ENCODE peak calls at places on chromosomes 4 and X, in seven cellular contexts. J is PC-3, F is endothelial cell, S is astrocyte of the spinal cord, H is mucosa of descending colon, O is neural crest cell, A is osteocyte. R is an unnamed sample.

GRCh38 chr4:48781968-48782367 is 1.9 kb upstream of the FRYL start:
- DNase-seq in J (no peak), S (no peak), F (no peak), O (no peak), H (no peak), A (no peak), R (no peak)

GRCh38 chrX:122582280-122582679 is 601.8 kb upstream of the GRIA3 start:
- DNase-seq in S (no peak), H (no peak), O (no peak), F (no peak), J (peak; percentile 50), A (no peak), R (peak; percentile 69)

GRCh38 chr4:154503598-154503997 is 12.0 kb upstream of the DCHS2 start:
- DNase-seq in F (no peak), S (peak; percentile 11), O (no peak), A (no peak), H (no peak), J (peak; percentile 60), R (peak; percentile 6)

GRCh38 chrX:16966745-16967144 is 20.3 kb downstream of the REPS2 start:
- DNase-seq in J (no peak), H (no peak), F (no peak), O (no peak), S (no peak), A (no peak), R (no peak)

GRCh38 chr4:41448935-41449334 is 89.0 kb upstream of the LIMCH1 start:
- DNase-seq in J (peak; percentile 41), F (no peak), S (no peak), O (no peak), H (peak; percentile 23), A (no peak), R (no peak)

GRCh38 chr4:184765473-184766346 is 31.8 kb upstream of the CENPU start:
- DNase-seq in H (no peak), S (no peak), J (no peak), O (no peak), A (no peak), F (no peak), R (no peak)

GRCh38 chrX:10619311-10620015 is 922 bp downstream of the MID1 start:
- DNase-seq in J (peak; percentile 22), O (no peak), A (no peak), H (peak; percentile 24), F (no peak), S (no peak), R (no peak)

GRCh38 chr4:98873059-98873458 is 55.9 kb downstream of the EIF4E start:
- DNase-seq in O (no peak), J (peak; percentile 13), F (no peak), H (no peak), A (no peak), S (peak; percentile 65), R (no peak)

GRCh38 chrX:70313503-70313902 is 23.6 kb downstream of the KIF4A start:
- DNase-seq in F (no peak), A (no peak), H (no peak), S (peak; percentile 50), J (peak; percentile 3), O (no peak), R (peak; percentile 20)

GRCh38 chrX:111095974-111096870 is at the start of gene PAK3:
- DNase-seq in O (peak; percentile 19), J (peak; percentile 65), A (no peak), F (peak; percentile 28), H (peak; percentile 14), S (peak; percentile 85), R (no peak)

GRCh38 chrX:16123222-16123786 is at the start of gene GRPR:
- DNase-seq in F (peak; percentile 66), J (peak; percentile 95), O (peak; percentile 80), A (peak; percentile 94), H (peak; percentile 84), S (peak; percentile 87), R (peak; percentile 84)

GRCh38 chrX:106300239-106300638 is 132.1 kb downstream of the PWWP3B start:
- DNase-seq in O (no peak), S (peak; percentile 59), F (no peak), H (no peak), A (no peak), J (peak; percentile 96), R (no peak)

GRCh38 chr4:26088433-26088928 is 174.5 kb downstream of the SMIM20 start:
- DNase-seq in F (no peak), O (no peak), A (no peak), S (peak; percentile 41), H (no peak), J (peak; percentile 93), R (peak; percentile 79)

GRCh38 chr4:186161138-186161537 is 30.2 kb upstream of the CYP4V2 start:
- DNase-seq in S (no peak), O (no peak), A (no peak), J (no peak), H (no peak), F (no peak), R (no peak)

GRCh38 chrX:148960060-148960459 is 459.6 kb downstream of the AFF2 start:
- DNase-seq in O (no peak), J (no peak), H (no peak), A (no peak), F (no peak), S (no peak), R (no peak)

GRCh38 chr4:57405359-57405758 is 295.2 kb upstream of the IGFBP7 start:
- DNase-seq in H (no peak), S (no peak), J (peak; percentile 98), F (no peak), O (no peak), A (no peak), R (peak; percentile 71)

GRCh38 chr4:174423257-174423944 is 98.9 kb downstream of the HPGD start:
- DNase-seq in F (no peak), S (peak; percentile 76), A (no peak), H (peak; percentile 51), J (peak; percentile 86), O (no peak), R (peak; percentile 23)

GRCh38 chr4:90727938-90728337 is 600.7 kb downstream of the CCSER1 start:
- DNase-seq in F (no peak), J (peak; percentile 88), H (no peak), O (no peak), A (no peak), S (peak; percentile 6), R (no peak)

GRCh38 chr4:13137400-13137799 is 346.7 kb downstream of the RAB28 start:
- DNase-seq in H (no peak), A (no peak), S (no peak), F (no peak), J (no peak), O (no peak), R (no peak)

GRCh38 chr4:113594231-113594556 is 167.3 kb downstream of the CAMK2D start:
- DNase-seq in H (no peak), O (no peak), S (no peak), J (no peak), A (no peak), F (no peak), R (no peak)

GRCh38 chr4:100016191-100016590 is 66.1 kb upstream of the H2AZ1 start:
- DNase-seq in A (no peak), H (no peak), J (peak; percentile 19), S (peak; percentile 8), O (no peak), F (no peak), R (peak; percentile 48)

GRCh38 chr4:26145212-26145611 is 175.6 kb upstream of the RBPJ start:
- DNase-seq in S (no peak), F (no peak), O (no peak), A (no peak), H (peak; percentile 34), J (peak; percentile 43), R (no peak)

GRCh38 chr4:6076391-6076790 is 58.2 kb upstream of the C4orf50 start:
- DNase-seq in S (no peak), H (no peak), J (peak; percentile 10), O (no peak), F (no peak), A (no peak), R (no peak)
- TF ChIP-seq CTCF in S (no peak), H (no peak), J (peak; percentile 51), O (peak; percentile 45), F (no peak), A (peak; percentile 8), R (no peak)

GRCh38 chrX:134712272-134712671 is 54.0 kb upstream of the PLAC1 start:
- DNase-seq in F (no peak), J (no peak), O (no peak), H (no peak), A (no peak), S (no peak), R (no peak)

GRCh38 chrX:134713618-134714107 is 55.4 kb upstream of the PLAC1 start:
- DNase-seq in J (no peak), S (no peak), H (no peak), A (no peak), F (no peak), O (no peak), R (no peak)

GRCh38 chrX:134715930-134716619 is 57.8 kb upstream of the PLAC1 start:
- DNase-seq in S (no peak), F (no peak), A (no peak), O (no peak), H (no peak), J (no peak), R (no peak)

GRCh38 chrX:134716620-134717012 is 58.3 kb upstream of the PLAC1 start:
- DNase-seq in H (no peak), S (no peak), J (no peak), O (no peak), A (no peak), F (no peak), R (no peak)

GRCh38 chrX:134714633-134715110 is 56.4 kb upstream of the PLAC1 start:
- DNase-seq in S (no peak), J (no peak), A (no peak), O (no peak), F (no peak), H (no peak), R (no peak)
- TF ChIP-seq CTCF in S (no peak), J (no peak), A (no peak), O (no peak), F (no peak), H (no peak), R (no peak)

GRCh38 chr4:183506389-183506735 is 1.5 kb downstream of the ING2 start:
- DNase-seq in S (no peak), A (no peak), O (no peak), H (no peak), F (no peak), J (no peak), R (no peak)

GRCh38 chr4:183505556-183506388 is 914 bp downstream of the ING2 start:
- DNase-seq in H (peak; percentile 92), A (peak; percentile 93), F (peak; percentile 83), O (peak; percentile 79), J (peak; percentile 71), S (peak; percentile 91), R (peak; percentile 83)

GRCh38 chr4:183504930-183505555 is at the start of gene ING2:
- DNase-seq in H (no peak), O (no peak), S (no peak), A (no peak), F (no peak), J (no peak), R (peak; percentile 28)

GRCh38 chr4:183503497-183504063 is 1.3 kb upstream of the ING2 start:
- DNase-seq in O (no peak), S (no peak), J (peak; percentile 35), A (no peak), H (no peak), F (no peak), R (no peak)

GRCh38 chr4:183504064-183504929 is 561 bp upstream of the ING2 start:
- DNase-seq in S (peak; percentile 99), O (peak; percentile 98), A (peak; percentile 100), J (peak; percentile 95), H (peak; percentile 99), F (peak; percentile 99), R (peak; percentile 96)
- TF ChIP-seq CTCF in S (no peak), O (no peak), A (peak; percentile 38), J (no peak), H (peak; percentile 14), F (no peak), R (peak; percentile 33)

GRCh38 chrX:12497832-12498591 is 293.2 kb upstream of the PRPS2 start:
- DNase-seq in A (no peak), O (peak; percentile 2), H (peak; percentile 1), S (no peak), J (peak; percentile 46), F (peak; percentile 22), R (no peak)
- TF ChIP-seq CTCF in A (no peak), O (peak; percentile 41), H (no peak), S (no peak), J (peak; percentile 69), F (peak; percentile 48), R (peak; percentile 43)

R was measured in HFFc6.